ENCODE peak calls at places on chromosomes 4 and X, in four cellular contexts. X is NCI-H345, M is nephron progenitor cell, C is EH. J is an unnamed sample.
A peak's percentile ranks its signal among the peaks of the same experiment; 100 is the strongest.

GRCh38 chrX:38594434-38594833 is 33.1 kb downstream of the TSPAN7 start:
- DNase-seq in M (no peak), C (no peak), X (no peak), J (no peak)

GRCh38 chr4:129468624-129469023 is 372.7 kb downstream of the C4orf33 start:
- DNase-seq in C (no peak), X (no peak), M (no peak), J (no peak)

GRCh38 chrX:44223150-44223549 is 120.3 kb downstream of the EFHC2 start:
- DNase-seq in X (no peak), C (peak; percentile 45), M (no peak), J (no peak)

GRCh38 chr4:102778720-102779119 is 18.0 kb upstream of the MANBA start:
- DNase-seq in X (no peak), C (no peak), M (no peak), J (no peak)

GRCh38 chrX:12421918-12422317 is 283.6 kb downstream of the FRMPD4 start:
- DNase-seq in M (no peak), C (peak; percentile 62), X (no peak), J (no peak)

GRCh38 chr4:167873536-167873935 is 218.8 kb upstream of the ANXA10 start:
- DNase-seq in C (no peak), M (no peak), X (no peak), J (no peak)

GRCh38 chr4:149836546-149836945 is 20.9 kb upstream of the IQCM start:
- DNase-seq in X (no peak), C (peak; percentile 55), M (no peak), J (no peak)

GRCh38 chrX:71181558-71181909 is 36.9 kb downstream of the NLGN3 start:
- DNase-seq in C (peak; percentile 15), M (no peak), X (peak; percentile 48), J (no peak)

GRCh38 chr4:6041794-6042193 is 23.6 kb upstream of the C4orf50 start:
- DNase-seq in M (no peak), X (no peak), C (no peak), J (no peak)

GRCh38 chrX:43707812-43708548 is 51.9 kb downstream of the MAOA start:
- DNase-seq in M (no peak), C (no peak), X (no peak), J (no peak)

GRCh38 chr4:114108869-114109268 is 129.4 kb upstream of the ARSJ start:
- DNase-seq in X (no peak), C (peak; percentile 35), M (no peak), J (no peak)

GRCh38 chr4:23070848-23071570 is 378.3 kb downstream of the GBA3 start:
- DNase-seq in C (no peak), M (no peak), X (no peak), J (no peak)

GRCh38 chr4:39330353-39330752 is 35.8 kb downstream of the RFC1 start:
- DNase-seq in C (no peak), M (no peak), X (no peak), J (no peak)

J was measured in ecto neural progenitor cell.